ENCODE peak calls at places on chromosomes 6 and 20, in nine cellular contexts. One of them, this sample, is unnamed.

GRCh38 chr6:20559924-20560551 is 25.8 kb downstream of the CDKAL1 start:
- DNase-seq in fibroblast of lung: peak; percentile 47
- DNase-seq in CD8-positive, alpha-beta T cell: no peak
- DNase-seq in PC-3: no peak
- DNase-seq in body of pancreas: no peak
- DNase-seq in lower lobe of right lung: no peak
- DNase-seq in RWPE1: no peak
- DNase-seq in A549: no peak
- DNase-seq in heart right ventricle: no peak
- DNase-seq in this sample: no peak

GRCh38 chr6:37310980-37311379 is 42.8 kb upstream of the RNF8 start:
- DNase-seq in fibroblast of lung: no peak
- DNase-seq in CD8-positive, alpha-beta T cell: no peak
- DNase-seq in PC-3: no peak
- DNase-seq in body of pancreas: no peak
- DNase-seq in lower lobe of right lung: no peak
- DNase-seq in RWPE1: no peak
- DNase-seq in A549: no peak
- DNase-seq in heart right ventricle: no peak
- DNase-seq in this sample: no peak

GRCh38 chr6:3549314-3549940 is 92.6 kb upstream of the SLC22A23 start:
- DNase-seq in fibroblast of lung: no peak
- DNase-seq in CD8-positive, alpha-beta T cell: no peak
- DNase-seq in PC-3: peak; percentile 50
- DNase-seq in body of pancreas: no peak
- DNase-seq in lower lobe of right lung: no peak
- DNase-seq in RWPE1: peak; percentile 77
- DNase-seq in A549: no peak
- DNase-seq in heart right ventricle: no peak
- DNase-seq in this sample: no peak

GRCh38 chr6:50452001-50452400 is 261.3 kb upstream of the TFAP2D start:
- DNase-seq in fibroblast of lung: no peak
- DNase-seq in CD8-positive, alpha-beta T cell: no peak
- DNase-seq in PC-3: no peak
- DNase-seq in body of pancreas: no peak
- DNase-seq in lower lobe of right lung: no peak
- DNase-seq in RWPE1: no peak
- DNase-seq in A549: no peak
- DNase-seq in heart right ventricle: no peak
- DNase-seq in this sample: no peak

GRCh38 chr6:17885079-17885478 is 102.4 kb downstream of the KIF13A start:
- DNase-seq in fibroblast of lung: no peak
- DNase-seq in CD8-positive, alpha-beta T cell: no peak
- DNase-seq in PC-3: peak; percentile 39
- DNase-seq in body of pancreas: no peak
- DNase-seq in lower lobe of right lung: no peak
- DNase-seq in RWPE1: no peak
- DNase-seq in A549: no peak
- DNase-seq in heart right ventricle: no peak
- DNase-seq in this sample: no peak

GRCh38 chr6:41636803-41637178 is 1.5 kb upstream of the MDFI start:
- DNase-seq in fibroblast of lung: no peak
- DNase-seq in CD8-positive, alpha-beta T cell: no peak
- DNase-seq in PC-3: peak; percentile 91
- DNase-seq in body of pancreas: peak; percentile 62
- DNase-seq in lower lobe of right lung: peak; percentile 71
- DNase-seq in RWPE1: peak; percentile 92
- DNase-seq in A549: no peak
- DNase-seq in heart right ventricle: no peak
- DNase-seq in this sample: no peak

GRCh38 chr6:119147101-119148053 is 68.9 kb upstream of the FAM184A start:
- DNase-seq in fibroblast of lung: peak; percentile 98
- DNase-seq in CD8-positive, alpha-beta T cell: no peak
- DNase-seq in PC-3: peak; percentile 95
- DNase-seq in body of pancreas: no peak
- DNase-seq in lower lobe of right lung: peak; percentile 50
- DNase-seq in RWPE1: peak; percentile 97
- DNase-seq in A549: peak; percentile 79
- DNase-seq in heart right ventricle: peak; percentile 30
- DNase-seq in this sample: peak; percentile 6

GRCh38 chr6:121765060-121765459 is 329.6 kb downstream of the GJA1 start:
- DNase-seq in fibroblast of lung: no peak
- DNase-seq in CD8-positive, alpha-beta T cell: no peak
- DNase-seq in PC-3: no peak
- DNase-seq in body of pancreas: no peak
- DNase-seq in lower lobe of right lung: no peak
- DNase-seq in RWPE1: no peak
- DNase-seq in A549: no peak
- DNase-seq in heart right ventricle: no peak
- DNase-seq in this sample: no peak

GRCh38 chr6:29603930-29604329 is 19.0 kb downstream of the OR2H2 start:
- DNase-seq in fibroblast of lung: no peak
- DNase-seq in CD8-positive, alpha-beta T cell: no peak
- DNase-seq in PC-3: no peak
- DNase-seq in body of pancreas: no peak
- DNase-seq in lower lobe of right lung: no peak
- DNase-seq in RWPE1: no peak
- DNase-seq in A549: no peak
- DNase-seq in heart right ventricle: no peak
- DNase-seq in this sample: peak; percentile 23

GRCh38 chr6:11785953-11786579 is 7.5 kb upstream of the ADTRP start:
- DNase-seq in fibroblast of lung: no peak
- DNase-seq in CD8-positive, alpha-beta T cell: no peak
- DNase-seq in PC-3: no peak
- DNase-seq in body of pancreas: peak; percentile 38
- DNase-seq in lower lobe of right lung: no peak
- DNase-seq in RWPE1: no peak
- DNase-seq in A549: no peak
- DNase-seq in heart right ventricle: no peak
- DNase-seq in this sample: no peak

GRCh38 chr6:52840763-52841585 is at the start of gene GSTA5:
- DNase-seq in fibroblast of lung: no peak
- DNase-seq in CD8-positive, alpha-beta T cell: no peak
- DNase-seq in PC-3: peak; percentile 70
- DNase-seq in body of pancreas: no peak
- DNase-seq in lower lobe of right lung: no peak
- DNase-seq in RWPE1: no peak
- DNase-seq in A549: no peak
- DNase-seq in heart right ventricle: no peak
- DNase-seq in this sample: no peak

GRCh38 chr6:88287696-88288095 is 121.5 kb upstream of the CNR1 start:
- DNase-seq in fibroblast of lung: no peak
- DNase-seq in CD8-positive, alpha-beta T cell: no peak
- DNase-seq in PC-3: no peak
- DNase-seq in body of pancreas: no peak
- DNase-seq in lower lobe of right lung: no peak
- DNase-seq in RWPE1: no peak
- DNase-seq in A549: no peak
- DNase-seq in heart right ventricle: no peak
- DNase-seq in this sample: no peak

GRCh38 chr6:137332637-137333228 is 113.5 kb upstream of the IFNGR1 start:
- DNase-seq in fibroblast of lung: peak; percentile 76
- DNase-seq in CD8-positive, alpha-beta T cell: no peak
- DNase-seq in PC-3: no peak
- DNase-seq in body of pancreas: no peak
- DNase-seq in lower lobe of right lung: no peak
- DNase-seq in RWPE1: no peak
- DNase-seq in A549: no peak
- DNase-seq in heart right ventricle: peak; percentile 19
- DNase-seq in this sample: no peak

GRCh38 chr6:156686429-156686939 is 90.7 kb upstream of the ARID1B start:
- DNase-seq in fibroblast of lung: peak; percentile 74
- DNase-seq in CD8-positive, alpha-beta T cell: no peak
- DNase-seq in PC-3: peak; percentile 47
- DNase-seq in body of pancreas: peak; percentile 53
- DNase-seq in lower lobe of right lung: peak; percentile 49
- DNase-seq in RWPE1: peak; percentile 67
- DNase-seq in A549: peak; percentile 26
- DNase-seq in heart right ventricle: peak; percentile 21
- DNase-seq in this sample: peak; percentile 63

GRCh38 chr6:117506180-117506835 is 23.8 kb downstream of the DCBLD1 start:
- DNase-seq in fibroblast of lung: peak; percentile 42
- DNase-seq in CD8-positive, alpha-beta T cell: no peak
- DNase-seq in PC-3: no peak
- DNase-seq in body of pancreas: no peak
- DNase-seq in lower lobe of right lung: no peak
- DNase-seq in RWPE1: no peak
- DNase-seq in A549: peak; percentile 42
- DNase-seq in heart right ventricle: no peak
- DNase-seq in this sample: no peak

GRCh38 chr6:67812693-67813092 is 822.4 kb upstream of the ADGRB3 start:
- DNase-seq in fibroblast of lung: no peak
- DNase-seq in CD8-positive, alpha-beta T cell: no peak
- DNase-seq in PC-3: no peak
- DNase-seq in body of pancreas: no peak
- DNase-seq in lower lobe of right lung: no peak
- DNase-seq in RWPE1: no peak
- DNase-seq in A549: no peak
- DNase-seq in heart right ventricle: no peak
- DNase-seq in this sample: no peak
- H3K27ac ChIP-seq in fibroblast of lung: no peak overlapping the region
- H3K27ac ChIP-seq in CD8-positive, alpha-beta T cell: no peak overlapping the region
- H3K27ac ChIP-seq in PC-3: no peak overlapping the region
- H3K27ac ChIP-seq in body of pancreas: no peak overlapping the region
- H3K27ac ChIP-seq in lower lobe of right lung: no peak overlapping the region
- H3K27ac ChIP-seq in RWPE1: no peak overlapping the region
- H3K27ac ChIP-seq in A549: no peak overlapping the region
- H3K27ac ChIP-seq in heart right ventricle: no peak overlapping the region
- H3K27ac ChIP-seq in this sample: no peak overlapping the region

GRCh38 chr20:17612975-17613327 is 43.1 kb downstream of the DSTN start:
- DNase-seq in fibroblast of lung: no peak
- DNase-seq in CD8-positive, alpha-beta T cell: no peak
- DNase-seq in PC-3: no peak
- DNase-seq in body of pancreas: no peak
- DNase-seq in lower lobe of right lung: no peak
- DNase-seq in RWPE1: no peak
- DNase-seq in A549: no peak
- DNase-seq in heart right ventricle: no peak
- DNase-seq in this sample: no peak
- H3K27ac ChIP-seq in fibroblast of lung: peak overlapping the region; percentile 63
- H3K27ac ChIP-seq in CD8-positive, alpha-beta T cell: peak overlapping the region; percentile 40
- H3K27ac ChIP-seq in PC-3: no peak overlapping the region
- H3K27ac ChIP-seq in body of pancreas: peak overlapping the region; percentile 83
- H3K27ac ChIP-seq in lower lobe of right lung: peak overlapping the region; percentile 71
- H3K27ac ChIP-seq in RWPE1: peak overlapping the region; percentile 76
- H3K27ac ChIP-seq in A549: peak overlapping the region; percentile 66
- H3K27ac ChIP-seq in heart right ventricle: peak overlapping the region; percentile 59
- H3K27ac ChIP-seq in this sample: no peak overlapping the region

GRCh38 chr6:35601331-35602132 is 87.2 kb downstream of the FKBP5 start:
- DNase-seq in fibroblast of lung: peak; percentile 99
- DNase-seq in CD8-positive, alpha-beta T cell: peak; percentile 63
- DNase-seq in PC-3: peak; percentile 88
- DNase-seq in body of pancreas: no peak
- DNase-seq in lower lobe of right lung: no peak
- DNase-seq in RWPE1: peak; percentile 81
- DNase-seq in A549: peak; percentile 51
- DNase-seq in heart right ventricle: peak; percentile 25
- DNase-seq in this sample: no peak

GRCh38 chr6:35603326-35604202 is 85.2 kb downstream of the FKBP5 start:
- DNase-seq in fibroblast of lung: peak; percentile 55
- DNase-seq in CD8-positive, alpha-beta T cell: no peak
- DNase-seq in PC-3: peak; percentile 67
- DNase-seq in body of pancreas: no peak
- DNase-seq in lower lobe of right lung: no peak
- DNase-seq in RWPE1: no peak
- DNase-seq in A549: no peak
- DNase-seq in heart right ventricle: no peak
- DNase-seq in this sample: no peak

GRCh38 chr6:35600659-35601125 is 88.0 kb upstream of the TULP1 start:
- DNase-seq in fibroblast of lung: no peak
- DNase-seq in CD8-positive, alpha-beta T cell: no peak
- DNase-seq in PC-3: no peak
- DNase-seq in body of pancreas: no peak
- DNase-seq in lower lobe of right lung: no peak
- DNase-seq in RWPE1: no peak
- DNase-seq in A549: no peak
- DNase-seq in heart right ventricle: no peak
- DNase-seq in this sample: no peak

GRCh38 chr6:35599761-35600658 is 87.3 kb upstream of the TULP1 start:
- DNase-seq in fibroblast of lung: no peak
- DNase-seq in CD8-positive, alpha-beta T cell: peak; percentile 25
- DNase-seq in PC-3: no peak
- DNase-seq in body of pancreas: no peak
- DNase-seq in lower lobe of right lung: no peak
- DNase-seq in RWPE1: no peak
- DNase-seq in A549: no peak
- DNase-seq in heart right ventricle: no peak
- DNase-seq in this sample: no peak

GRCh38 chr6:35602133-35602946 is 86.4 kb downstream of the FKBP5 start:
- DNase-seq in fibroblast of lung: peak; percentile 79
- DNase-seq in CD8-positive, alpha-beta T cell: no peak
- DNase-seq in PC-3: peak; percentile 28
- DNase-seq in body of pancreas: no peak
- DNase-seq in lower lobe of right lung: no peak
- DNase-seq in RWPE1: peak; percentile 48
- DNase-seq in A549: no peak
- DNase-seq in heart right ventricle: no peak
- DNase-seq in this sample: no peak
- H3K27ac ChIP-seq in fibroblast of lung: peak overlapping the region; percentile 52
- H3K27ac ChIP-seq in CD8-positive, alpha-beta T cell: peak overlapping the region; percentile 63
- H3K27ac ChIP-seq in PC-3: peak overlapping the region; percentile 79
- H3K27ac ChIP-seq in body of pancreas: peak overlapping the region; percentile 87
- H3K27ac ChIP-seq in lower lobe of right lung: peak overlapping the region; percentile 83
- H3K27ac ChIP-seq in RWPE1: peak overlapping the region; percentile 61
- H3K27ac ChIP-seq in A549: peak overlapping the region; percentile 81
- H3K27ac ChIP-seq in heart right ventricle: peak overlapping the region; percentile 86
- H3K27ac ChIP-seq in this sample: peak overlapping the region; percentile 89

GRCh38 chr6:106083618-106084017 is 2.5 kb upstream of the PRDM1 start:
- DNase-seq in fibroblast of lung: no peak
- DNase-seq in CD8-positive, alpha-beta T cell: no peak
- DNase-seq in PC-3: no peak
- DNase-seq in body of pancreas: no peak
- DNase-seq in lower lobe of right lung: no peak
- DNase-seq in RWPE1: no peak
- DNase-seq in A549: no peak
- DNase-seq in heart right ventricle: no peak
- DNase-seq in this sample: no peak

GRCh38 chr6:106085984-106086832 is at the start of gene PRDM1:
- DNase-seq in fibroblast of lung: peak; percentile 61
- DNase-seq in CD8-positive, alpha-beta T cell: peak; percentile 74
- DNase-seq in PC-3: peak; percentile 87
- DNase-seq in body of pancreas: peak; percentile 86
- DNase-seq in lower lobe of right lung: peak; percentile 94
- DNase-seq in RWPE1: peak; percentile 85
- DNase-seq in A549: peak; percentile 89
- DNase-seq in heart right ventricle: peak; percentile 72
- DNase-seq in this sample: no peak

GRCh38 chr6:106085687-106085983 is 501 bp upstream of the PRDM1 start:
- DNase-seq in fibroblast of lung: peak; percentile 53
- DNase-seq in CD8-positive, alpha-beta T cell: no peak
- DNase-seq in PC-3: no peak
- DNase-seq in body of pancreas: no peak
- DNase-seq in lower lobe of right lung: no peak
- DNase-seq in RWPE1: no peak
- DNase-seq in A549: no peak
- DNase-seq in heart right ventricle: no peak
- DNase-seq in this sample: no peak

GRCh38 chr6:106084106-106084963 is 1.8 kb upstream of the PRDM1 start:
- DNase-seq in fibroblast of lung: peak; percentile 93
- DNase-seq in CD8-positive, alpha-beta T cell: no peak
- DNase-seq in PC-3: peak; percentile 54
- DNase-seq in body of pancreas: no peak
- DNase-seq in lower lobe of right lung: no peak
- DNase-seq in RWPE1: no peak
- DNase-seq in A549: peak; percentile 92
- DNase-seq in heart right ventricle: peak; percentile 25
- DNase-seq in this sample: no peak

GRCh38 chr6:106084973-106085686 is 1.0 kb upstream of the PRDM1 start:
- DNase-seq in fibroblast of lung: peak; percentile 44
- DNase-seq in CD8-positive, alpha-beta T cell: no peak
- DNase-seq in PC-3: peak; percentile 40
- DNase-seq in body of pancreas: no peak
- DNase-seq in lower lobe of right lung: no peak
- DNase-seq in RWPE1: no peak
- DNase-seq in A549: peak; percentile 50
- DNase-seq in heart right ventricle: no peak
- DNase-seq in this sample: no peak
- H3K27ac ChIP-seq in fibroblast of lung: peak overlapping the region; percentile 58
- H3K27ac ChIP-seq in CD8-positive, alpha-beta T cell: no peak overlapping the region
- H3K27ac ChIP-seq in PC-3: peak overlapping the region; percentile 68
- H3K27ac ChIP-seq in body of pancreas: peak overlapping the region; percentile 75
- H3K27ac ChIP-seq in lower lobe of right lung: peak overlapping the region; percentile 79
- H3K27ac ChIP-seq in RWPE1: no peak overlapping the region
- H3K27ac ChIP-seq in A549: peak overlapping the region; percentile 88
- H3K27ac ChIP-seq in heart right ventricle: peak overlapping the region; percentile 60
- H3K27ac ChIP-seq in this sample: no peak overlapping the region

This sample was measured in substantia nigra.